ENCODE peak calls at places on chromosomes 11 and 22, in five cellular contexts. M is fibroblast of mammary gland, W is astrocyte of the cerebellum, V is GM12865, H is H7. E is an unnamed sample.

GRCh38 chr22:23696326-23696851 is 5.6 kb downstream of the RGL4 start:
- DNase-seq in M (no peak), W (no peak), V (peak; percentile 85), H (peak; percentile 34), E (no peak)

GRCh38 chr11:126426820-126427749 is 71.6 kb downstream of the ST3GAL4 start:
- DNase-seq in M (no peak), W (no peak), V (peak; percentile 22), H (no peak), E (no peak)

GRCh38 chr11:125802387-125802786 is 14.5 kb downstream of the PATE3 start:
- DNase-seq in M (no peak), W (no peak), V (no peak), H (no peak), E (no peak)

GRCh38 chr11:100562102-100562501 is 125.0 kb upstream of the ARHGAP42 start:
- DNase-seq in M (peak; percentile 85), W (peak; percentile 81), V (no peak), H (no peak), E (peak; percentile 83)

GRCh38 chr22:49827307-49827852 is 293 bp downstream of the BRD1 start:
- DNase-seq in M (no peak), W (no peak), V (no peak), H (no peak), E (no peak)

GRCh38 chr11:11448626-11449025 is 95.6 kb upstream of the CSNK2A3 start:
- DNase-seq in M (no peak), W (no peak), V (no peak), H (no peak), E (no peak)

GRCh38 chr11:75202195-75202594 is 38.4 kb upstream of the TPBGL start:
- DNase-seq in M (no peak), W (no peak), V (no peak), H (peak; percentile 32), E (no peak)

GRCh38 chr22:38872831-38873248 is 824 bp upstream of the CBX6 start:
- DNase-seq in M (no peak), W (no peak), V (no peak), H (peak; percentile 87), E (no peak)

GRCh38 chr22:48572951-48573350 is 1254.7 kb downstream of the BRD1 start:
- DNase-seq in M (no peak), W (no peak), V (no peak), H (no peak), E (no peak)

GRCh38 chr22:48576333-48577013 is 1251.2 kb downstream of the BRD1 start:
- DNase-seq in M (no peak), W (no peak), V (no peak), H (peak; percentile 97), E (no peak)

GRCh38 chr22:48575567-48576332 is 1251.9 kb downstream of the BRD1 start:
- DNase-seq in M (no peak), W (no peak), V (no peak), H (peak; percentile 91), E (no peak)

GRCh38 chr22:48573766-48574165 is 1253.9 kb downstream of the BRD1 start:
- DNase-seq in M (no peak), W (no peak), V (no peak), H (no peak), E (no peak)

GRCh38 chr22:48574776-48575566 is 1252.7 kb downstream of the BRD1 start:
- DNase-seq in M (no peak), W (no peak), V (no peak), H (peak; percentile 100), E (no peak)
- H3K4me3 ChIP-seq in M (no peak overlapping the region), W (no peak overlapping the region), V (no peak overlapping the region), H (peak overlapping the region; percentile 5), E (no peak overlapping the region)

GRCh38 chr11:15114501-15115475 is at the start of gene INSC:
- DNase-seq in M (peak; percentile 46), W (no peak), V (no peak), H (peak; percentile 84), E (no peak)
- H3K4me3 ChIP-seq in M (peak within 1 kb of the TSS; percentile 53), W (peak within 1 kb of the TSS; percentile 38), V (no peak within 1 kb of the TSS), H (peak within 1 kb of the TSS; percentile 32), E (peak within 1 kb of the TSS; percentile 40)

GRCh38 chr11:95337972-95338429 is 107.0 kb upstream of the SESN3 start:
- DNase-seq in M (no peak), W (no peak), V (no peak), H (peak; percentile 2), E (no peak)
- H3K4me3 ChIP-seq in M (no peak overlapping the region), W (no peak overlapping the region), V (no peak overlapping the region), H (no peak overlapping the region), E (no peak overlapping the region)

GRCh38 chr22:33443688-33444087 is 385.5 kb upstream of the SYN3 start:
- DNase-seq in M (no peak), W (no peak), V (no peak), H (no peak), E (no peak)

GRCh38 chr22:33440756-33441155 is 382.6 kb upstream of the SYN3 start:
- DNase-seq in M (peak; percentile 5), W (peak; percentile 28), V (no peak), H (no peak), E (no peak)

GRCh38 chr22:33438273-33438672 is 380.1 kb upstream of the SYN3 start:
- DNase-seq in M (peak; percentile 90), W (peak; percentile 52), V (peak; percentile 27), H (no peak), E (peak; percentile 58)
- H3K4me3 ChIP-seq in M (no peak overlapping the region), W (no peak overlapping the region), V (no peak overlapping the region), H (no peak overlapping the region), E (no peak overlapping the region)

GRCh38 chr11:112290462-112290894 is 29.8 kb upstream of the PLET1 start:
- DNase-seq in M (no peak), W (no peak), V (no peak), H (peak; percentile 51), E (no peak)
- H3K4me3 ChIP-seq in M (peak overlapping the region; percentile 63), W (peak overlapping the region; percentile 54), V (no peak overlapping the region), H (peak overlapping the region; percentile 57), E (peak overlapping the region; percentile 67)

DNA sequence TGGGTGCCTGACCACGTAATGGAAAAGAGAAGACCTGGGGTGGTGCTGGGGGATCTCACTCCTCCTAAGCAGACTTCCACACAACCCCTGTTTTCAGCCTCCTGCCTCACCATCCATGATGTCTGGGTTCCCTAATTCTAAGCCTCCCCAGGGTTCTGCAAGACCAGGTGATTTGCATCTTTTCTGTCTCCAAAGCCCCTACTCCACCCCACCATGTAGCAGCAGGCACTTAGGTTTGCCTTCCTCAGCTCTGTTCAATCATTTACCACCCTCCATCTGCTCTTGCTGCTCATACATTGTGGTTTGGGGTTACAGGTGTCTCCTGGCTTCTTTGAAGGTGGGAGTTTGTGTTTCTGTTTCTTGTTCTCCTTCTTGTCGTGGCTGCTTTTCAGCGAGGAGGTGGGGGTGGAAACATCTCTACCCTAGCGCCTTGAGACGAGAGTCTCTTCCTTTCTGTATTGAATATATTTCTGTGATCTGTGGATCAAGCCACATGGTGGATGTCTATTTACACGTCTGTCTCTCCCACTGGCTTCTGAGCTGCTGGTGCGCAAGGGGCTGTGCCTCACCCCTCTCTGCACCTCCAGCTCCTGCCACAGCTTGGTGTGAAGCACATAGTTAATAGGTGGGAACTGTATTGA is 6.6 kb upstream of the SSTR3 start:
- DNase-seq in M (no peak), W (no peak), V (peak; percentile 95), H (no peak), E (no peak)
- H3K4me3 ChIP-seq in M (no peak overlapping the region), W (no peak overlapping the region), V (peak overlapping the region; percentile 90), H (no peak overlapping the region), E (no peak overlapping the region)

GRCh38 chr11:2893021-2893528 is 7.5 kb upstream of the CDKN1C start:
- DNase-seq in M (no peak), W (no peak), V (no peak), H (no peak), E (no peak)
- H3K4me3 ChIP-seq in M (peak overlapping the region; percentile 44), W (peak overlapping the region; percentile 37), V (no peak overlapping the region), H (peak overlapping the region; percentile 44), E (peak overlapping the region; percentile 50)

E was measured in skeletal muscle cell.